ENCODE peak calls at places on chromosomes 4 and X, in eight cellular contexts. J is A549; Q is CD4-positive, alpha-beta T cell; P is ascending aorta; S is ovary; X is mammary epithelial cell; I is H9; O is glutamatergic neuron. G is an unnamed sample.

GRCh38 chr4:687975-688694 is 816 bp downstream of the SLC49A3 start:
- DNase-seq in J (no peak), Q (no peak), P (no peak), S (no peak), X (no peak), I (peak), O (no peak), G (peak)

GRCh38 chr4:6019316-6020263 is 1.4 kb upstream of the C4orf50 start:
- DNase-seq in J (peak), Q (no peak), P (no peak), S (no peak), X (no peak), I (peak), O (peak), G (no peak)

GRCh38 chr4:41177016-41177415 is 37.3 kb downstream of the APBB2 start:
- DNase-seq in J (no peak), Q (no peak), P (no peak), S (no peak), X (peak), I (no peak), O (no peak), G (no peak)

GRCh38 chr4:77777135-77777777 is 41.9 kb downstream of the CNOT6L start:
- DNase-seq in J (no peak), Q (no peak), P (no peak), S (no peak), X (peak), I (no peak), O (no peak), G (no peak)

GRCh38 chr4:142354794-142355416 is 491.2 kb downstream of the INPP4B start:
- DNase-seq in J (no peak), Q (no peak), P (no peak), S (no peak), X (no peak), I (no peak), O (no peak), G (no peak)

GRCh38 chr4:176539091-176539784 is 219.5 kb downstream of the SPCS3 start:
- DNase-seq in J (no peak), Q (no peak), P (no peak), S (no peak), X (no peak), I (no peak), O (no peak), G (no peak)

GRCh38 chr4:51963871-51964513 is 56.2 kb downstream of the LRRC66 start:
- DNase-seq in J (no peak), Q (no peak), P (no peak), S (no peak), X (no peak), I (no peak), O (no peak), G (no peak)

GRCh38 chrX:18360867-18361266 is 6.4 kb upstream of the SCML2 start:
- DNase-seq in J (no peak), Q (no peak), P (no peak), S (no peak), X (peak), I (no peak), O (no peak), G (no peak)

DNA sequence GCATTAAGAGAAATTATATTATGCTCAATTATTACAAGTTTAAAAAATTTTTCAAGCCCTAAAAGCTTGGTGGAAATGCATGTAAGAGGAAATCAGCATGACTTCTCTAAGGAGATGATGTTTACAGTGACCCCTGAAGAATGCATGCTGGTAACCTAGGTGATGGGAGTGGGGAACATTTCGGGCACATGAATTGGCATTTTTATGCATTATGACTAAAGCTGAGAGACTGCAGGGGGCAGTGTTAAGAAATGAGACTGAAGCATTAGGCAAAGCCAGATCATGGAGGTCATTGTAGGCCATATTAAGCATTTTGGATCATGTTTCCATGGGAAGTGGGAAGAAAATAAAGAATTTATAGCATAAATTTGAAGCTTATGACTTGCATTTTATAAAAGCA is 421.3 kb downstream of the FAT4 start:
- DNase-seq in J (no peak), Q (no peak), P (no peak), S (no peak), X (no peak), I (no peak), O (no peak), G (no peak)
- TF ChIP-seq CTCF in J (peak), Q (no peak), P (no peak), S (no peak), X (no peak), I (peak), O (no peak), G (no peak)

GRCh38 chr4:75710246-75710645 is 14.1 kb upstream of the USO1 start:
- DNase-seq in J (no peak), Q (no peak), P (no peak), S (no peak), X (no peak), I (no peak), O (no peak), G (no peak)

GRCh38 chr4:75705198-75705712 is 19.1 kb upstream of the USO1 start:
- DNase-seq in J (no peak), Q (no peak), P (no peak), S (no peak), X (no peak), I (peak), O (no peak), G (no peak)

GRCh38 chr4:75702919-75703411 is 21.4 kb upstream of the USO1 start:
- DNase-seq in J (no peak), Q (no peak), P (no peak), S (no peak), X (no peak), I (peak), O (no peak), G (no peak)

DNA sequence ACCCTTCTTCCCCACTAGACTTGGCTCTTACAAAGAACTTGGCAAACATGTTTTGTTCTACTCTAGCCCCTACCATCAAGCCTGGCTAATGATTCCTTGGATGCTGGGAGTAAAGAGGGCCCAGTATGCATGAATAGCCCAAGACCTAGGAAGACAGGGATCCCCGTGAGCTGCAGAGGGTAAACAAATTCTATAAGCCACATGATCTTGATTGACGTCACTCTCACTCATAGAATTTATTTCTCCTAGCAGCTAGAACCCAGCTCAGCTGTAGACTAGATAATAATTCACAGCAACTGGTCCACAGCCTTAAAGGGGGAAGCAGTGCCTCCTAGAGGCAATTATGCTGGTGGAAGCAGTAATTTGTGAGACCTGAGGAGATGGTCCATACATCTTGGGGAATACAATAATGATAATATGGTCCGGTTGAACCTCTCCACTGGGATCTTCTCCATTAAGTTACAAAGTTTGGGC is 16.1 kb upstream of the USO1 start:
- DNase-seq in J (no peak), Q (peak), P (no peak), S (no peak), X (no peak), I (no peak), O (no peak), G (no peak)
- TF ChIP-seq CTCF in J (peak), Q (peak), P (no peak), S (no peak), X (peak), I (peak), O (no peak), G (peak)

DNA sequence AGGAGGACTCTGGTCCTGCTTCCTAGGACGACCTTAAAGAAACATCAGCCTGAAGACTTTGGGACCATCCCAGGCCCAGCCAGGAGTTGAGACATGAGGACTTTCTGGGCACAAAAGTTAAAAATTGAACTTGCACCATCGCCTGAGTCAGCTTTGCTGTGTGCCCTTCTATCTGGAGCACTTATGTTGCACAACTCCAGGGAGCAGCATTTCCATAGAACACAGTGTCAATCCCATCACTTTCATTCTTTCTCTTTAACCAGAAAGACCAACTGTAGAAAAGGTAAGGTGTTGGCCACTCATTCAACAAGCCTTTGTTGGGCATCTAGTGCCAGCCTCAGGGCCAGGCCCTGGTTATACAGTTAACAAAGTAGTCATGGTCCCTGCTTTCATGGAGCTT is 8.6 kb upstream of the CLDN24 start:
- DNase-seq in J (no peak), Q (no peak), P (no peak), S (no peak), X (no peak), I (no peak), O (no peak), G (no peak)
- TF ChIP-seq CTCF in J (no peak), Q (no peak), P (no peak), S (no peak), X (no peak), I (no peak), O (no peak), G (no peak)

GRCh38 chrX:110171442-110171841 is 146.4 kb downstream of the AMMECR1 start:
- DNase-seq in J (no peak), Q (no peak), P (no peak), S (no peak), X (no peak), I (no peak), O (no peak), G (no peak)

GRCh38 chrX:110172215-110172614 is 145.7 kb downstream of the AMMECR1 start:
- DNase-seq in J (no peak), Q (no peak), P (no peak), S (no peak), X (no peak), I (no peak), O (no peak), G (no peak)

GRCh38 chrX:110170029-110170428 is 147.9 kb downstream of the AMMECR1 start:
- DNase-seq in J (no peak), Q (no peak), P (no peak), S (no peak), X (no peak), I (no peak), O (no peak), G (no peak)

GRCh38 chrX:110168585-110168984 is 149.3 kb downstream of the AMMECR1 start:
- DNase-seq in J (no peak), Q (no peak), P (no peak), S (no peak), X (peak), I (no peak), O (no peak), G (no peak)

DNA sequence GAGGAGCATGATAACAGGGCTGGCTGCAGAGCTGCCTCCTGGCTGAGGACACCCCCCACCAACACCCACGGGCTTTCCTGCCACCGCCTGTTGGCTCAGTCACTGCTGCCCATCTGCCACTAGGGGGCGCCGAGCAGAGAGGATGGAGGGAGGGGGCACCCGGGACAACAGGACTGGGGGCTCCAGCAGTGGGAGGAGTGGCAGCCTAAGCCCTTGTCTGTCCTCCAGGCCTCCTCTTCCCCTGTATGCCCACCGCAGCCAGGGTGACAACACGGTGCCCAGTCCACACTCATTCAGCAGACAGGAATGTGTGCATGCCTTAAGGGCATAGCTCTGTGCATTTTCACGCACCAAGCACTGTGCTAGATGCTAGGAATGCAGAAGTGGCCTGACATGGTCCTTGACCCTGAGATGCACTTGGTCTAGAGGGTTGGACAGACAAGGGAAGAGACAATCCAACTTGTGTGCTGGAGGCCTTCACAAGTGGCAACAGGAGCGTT is 149.9 kb downstream of the AMMECR1 start:
- DNase-seq in J (peak), Q (peak), P (no peak), S (no peak), X (peak), I (peak), O (peak), G (peak)
- TF ChIP-seq CTCF in J (peak), Q (peak), P (peak), S (no peak), X (peak), I (peak), O (peak), G (peak)

G was measured in upper lobe of right lung.